ENCODE peak calls at places on chromosome 7, in five cellular contexts. N is HepG2, O is WTC11, D is GM12878, X is K562. C is an unnamed sample.

GRCh38 chr7:137020351-137020750 is 151.9 kb downstream of the CHRM2 start:
- DNase-seq in N (no peak), O (no peak), D (no peak), X (no peak), C (no peak)

GRCh38 chr7:125877251-125877650 is 947.6 kb upstream of the POT1 start:
- DNase-seq in N (no peak), O (no peak), D (no peak), X (no peak), C (no peak)

GRCh38 chr7:36393826-36394225 is 4.2 kb downstream of the ANLN start:
- DNase-seq in N (peak; percentile 67), O (no peak), D (no peak), X (no peak), C (no peak)

GRCh38 chr7:118305686-118306085 is 81.2 kb downstream of the ANKRD7 start:
- DNase-seq in N (no peak), O (no peak), D (no peak), X (no peak), C (no peak)

GRCh38 chr7:7522421-7522820 is 13.3 kb downstream of the COL28A1 start:
- DNase-seq in N (no peak), O (no peak), D (no peak), X (no peak), C (no peak)

GRCh38 chr7:119664601-119665000 is 608.4 kb upstream of the KCND2 start:
- DNase-seq in N (no peak), O (no peak), D (no peak), X (no peak), C (no peak)

GRCh38 chr7:116800594-116800993 is 61.8 kb upstream of the CAPZA2 start:
- DNase-seq in N (no peak), O (no peak), D (no peak), X (no peak), C (no peak)

GRCh38 chr7:39602351-39602750 is 21.0 kb upstream of the RALA start:
- DNase-seq in N (no peak), O (no peak), D (no peak), X (no peak), C (no peak)

GRCh38 chr7:130296221-130296951 is 3.4 kb downstream of the CPA4 start:
- DNase-seq in N (no peak), O (no peak), D (no peak), X (no peak), C (no peak)

GRCh38 chr7:74272305-74273038 is 16.7 kb upstream of the CLIP2 start:
- DNase-seq in N (no peak), O (peak; percentile 62), D (peak; percentile 97), X (peak; percentile 84), C (no peak)

DNA sequence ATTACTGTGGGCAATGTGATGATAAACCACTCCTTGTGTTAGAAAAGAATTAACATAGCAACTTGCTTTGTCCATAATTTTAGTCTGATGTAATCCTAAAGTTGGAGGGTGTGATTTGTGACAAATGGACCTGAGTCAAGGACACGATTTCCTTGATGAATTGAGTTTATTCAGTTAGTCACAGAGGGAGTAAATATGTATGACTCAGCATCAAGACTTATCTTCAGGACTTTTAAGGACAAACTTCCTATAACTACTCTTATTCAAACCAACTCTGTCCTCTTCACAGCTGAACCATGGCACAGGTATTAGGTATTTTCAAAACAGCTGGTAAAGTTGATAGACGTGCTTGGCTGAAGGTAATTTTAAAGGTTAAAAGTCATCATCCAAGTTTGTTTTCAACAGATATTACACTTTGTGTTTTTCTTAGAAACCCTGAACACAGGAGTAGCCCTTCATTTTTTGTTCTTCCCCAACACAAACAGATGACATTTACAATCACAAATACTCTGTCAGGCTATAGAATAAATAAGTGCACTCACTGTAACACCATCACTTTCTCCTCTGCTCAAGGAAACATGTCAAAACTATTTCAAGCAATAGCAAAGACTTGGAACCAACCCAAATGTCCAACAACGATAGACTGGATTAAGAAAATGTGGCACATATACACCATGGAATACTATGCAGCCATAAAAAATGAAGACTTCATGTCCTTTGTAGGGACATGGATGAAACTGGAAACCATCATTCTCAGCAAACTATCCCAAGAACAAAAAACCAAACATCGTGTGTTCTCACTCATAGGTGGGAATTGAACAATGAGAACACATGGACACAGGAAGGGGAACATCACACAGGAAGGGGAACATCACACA is 54.5 kb downstream of the COA1 start:
- DNase-seq in N (peak; percentile 92), O (no peak), D (no peak), X (peak; percentile 47), C (no peak)
- TF ChIP-seq ATF2 in N (peak; percentile 74), O (no peak), D (no peak), X (no peak), C (no peak)

GRCh38 chr7:5636914-5637313 is 144.5 kb downstream of the RNF216 start:
- DNase-seq in N (no peak), O (no peak), D (no peak), X (peak; percentile 56), C (no peak)
- TF ChIP-seq ATF2 in N (no peak), O (no peak), D (no peak), X (no peak), C (no peak)

DNA sequence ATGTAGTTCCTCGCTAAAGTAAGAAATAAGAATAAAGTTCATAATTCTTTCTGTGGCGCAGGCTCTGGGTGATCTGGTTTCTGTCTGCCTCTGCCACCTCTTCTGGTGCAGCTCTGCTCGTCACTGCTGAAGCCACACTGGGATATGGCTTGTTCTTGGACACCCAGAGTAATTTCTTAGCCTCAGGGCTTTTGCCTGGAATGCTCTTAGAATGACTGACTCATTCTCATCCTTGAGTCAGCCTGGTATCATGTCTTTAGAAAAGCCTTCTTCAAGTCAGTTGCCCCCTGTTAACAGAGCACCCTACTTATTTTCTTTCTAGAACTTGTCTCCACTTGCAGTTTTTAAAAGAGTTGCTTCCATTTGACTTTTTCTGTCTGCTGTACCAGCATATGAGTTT is 2.0 kb downstream of the ZSCAN25 start:
- DNase-seq in N (no peak), O (no peak), D (no peak), X (no peak), C (no peak)
- TF ChIP-seq ATF2 in N (no peak), O (no peak), D (no peak), X (no peak), C (no peak)

DNA sequence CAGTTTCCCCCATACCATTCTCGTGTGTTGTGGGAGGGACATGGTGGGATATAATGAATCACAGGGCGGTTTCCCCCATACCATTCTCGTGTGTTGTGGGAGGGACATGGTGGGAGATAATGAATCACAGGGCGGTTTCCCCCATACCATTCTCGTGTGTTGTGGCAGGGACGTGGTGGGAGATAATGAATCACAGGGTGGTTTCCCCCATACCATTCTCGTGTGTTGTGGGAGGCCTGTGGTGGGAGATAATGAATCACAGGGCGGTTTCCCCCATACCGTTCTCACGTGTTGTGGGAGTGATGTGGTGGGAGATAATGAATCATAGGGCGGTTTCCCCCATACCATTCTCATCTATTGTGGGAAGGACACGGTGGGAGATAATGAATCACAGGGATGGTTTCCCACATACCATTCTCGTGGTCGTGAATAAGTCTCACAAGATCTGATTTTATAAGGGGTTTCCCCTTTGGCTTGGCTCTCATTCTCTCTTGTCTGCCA is 270.9 kb downstream of the MAD1L1 start:
- DNase-seq in N (no peak), O (no peak), D (peak; percentile 64), X (no peak), C (no peak)
- TF ChIP-seq ATF2 in N (no peak), O (no peak), D (peak; percentile 99), X (no peak), C (no peak)

GRCh38 chr7:22447008-22447407 is 53.0 kb downstream of the STEAP1B start:
- DNase-seq in N (no peak), O (no peak), D (no peak), X (no peak), C (no peak)
- TF ChIP-seq ATF2 in N (no peak), O (no peak), D (no peak), X (no peak), C (no peak)

GRCh38 chr7:85115862-85116261 is 71.0 kb downstream of the SEMA3D start:
- DNase-seq in N (no peak), O (no peak), D (no peak), X (no peak), C (no peak)

GRCh38 chr7:85111761-85112160 is 75.1 kb downstream of the SEMA3D start:
- DNase-seq in N (no peak), O (no peak), D (no peak), X (no peak), C (no peak)

GRCh38 chr7:85119934-85120333 is 66.9 kb downstream of the SEMA3D start:
- DNase-seq in N (no peak), O (no peak), D (no peak), X (no peak), C (no peak)

GRCh38 chr7:85115006-85115405 is 71.8 kb downstream of the SEMA3D start:
- DNase-seq in N (no peak), O (no peak), D (no peak), X (no peak), C (no peak)

DNA sequence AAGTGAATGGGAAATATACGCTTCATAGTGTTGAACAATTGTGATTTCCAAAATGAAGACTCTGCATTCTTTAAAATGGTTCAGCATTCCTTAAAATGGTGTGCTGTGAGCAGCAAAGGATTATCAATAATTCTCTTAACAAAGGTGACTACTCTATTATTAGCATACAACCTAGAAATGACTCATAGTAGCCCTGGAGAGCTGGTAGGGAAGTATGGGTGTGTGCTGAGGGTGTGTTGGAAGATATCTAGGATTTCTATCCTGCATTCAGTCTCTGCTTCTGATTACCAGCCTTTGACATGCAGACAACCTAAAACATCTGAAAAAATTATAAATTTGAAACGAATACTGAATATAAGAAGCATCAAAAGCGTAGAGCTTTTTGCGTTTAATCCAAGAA is 72.5 kb downstream of the SEMA3D start:
- DNase-seq in N (no peak), O (no peak), D (no peak), X (no peak), C (no peak)
- TF ChIP-seq ATF2 in N (no peak), O (no peak), D (no peak), X (no peak), C (no peak)

DNA sequence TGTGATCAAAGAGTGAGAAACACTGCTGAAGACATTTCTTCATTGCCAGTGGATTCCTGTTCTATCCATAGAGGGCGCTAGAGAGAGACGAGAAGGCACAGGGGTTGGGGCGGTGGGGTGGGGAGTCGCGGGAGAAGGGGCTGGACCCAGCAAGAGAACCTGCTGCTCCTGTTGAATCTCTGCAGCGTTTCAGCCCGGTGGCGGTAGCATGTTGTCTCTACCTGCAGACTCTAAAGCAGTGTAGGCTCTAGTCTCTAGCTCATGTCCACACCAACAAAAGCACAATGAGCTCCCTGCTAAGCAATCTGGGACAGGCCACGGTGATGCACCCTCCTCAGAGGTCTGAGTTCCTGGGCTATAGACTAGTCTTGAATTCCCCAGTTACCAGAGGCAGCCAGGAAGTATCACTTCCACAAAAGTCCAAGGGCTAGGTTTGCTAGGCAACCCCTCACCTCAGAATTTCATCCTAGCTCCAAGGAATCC is 167.7 kb downstream of the DGKB start:
- DNase-seq in N (no peak), O (peak; percentile 71), D (no peak), X (no peak), C (peak; percentile 73)
- TF ChIP-seq ATF2 in N (no peak), O (no peak), D (no peak), X (no peak), C (no peak)